ENCODE peak calls at places on chromosome 19, in seven cellular contexts. F is stomach, E is mesendoderm, Z is fibroblast of lung, L is hepatocyte, K is astrocyte, C is cardiac muscle cell. X is an unnamed sample.
A peak's percentile ranks its signal among the peaks of the same experiment; 100 is the strongest.

GRCh38 chr19:10228925-10229324 is 2.2 kb downstream of the S1PR2 start:
- DNase-seq in F (no peak), E (peak; percentile 80), Z (peak; percentile 80), L (peak; percentile 48), K (no peak), C (peak; percentile 57), X (peak; percentile 77)

GRCh38 chr19:38880076-38880881 is 2.2 kb upstream of the RINL start:
- DNase-seq in F (no peak), E (no peak), Z (no peak), L (no peak), K (no peak), C (no peak), X (peak; percentile 52)

GRCh38 chr19:33879818-33880575 is 83.3 kb downstream of the KCTD15 start:
- DNase-seq in F (no peak), E (no peak), Z (no peak), L (no peak), K (no peak), C (no peak), X (peak; percentile 63)

GRCh38 chr19:55486971-55487883 is 1.0 kb upstream of the SSC5D start:
- DNase-seq in F (no peak), E (peak; percentile 80), Z (peak; percentile 98), L (peak; percentile 84), K (peak; percentile 98), C (peak; percentile 96), X (peak; percentile 78)

GRCh38 chr19:35793381-35794165 is 18.2 kb downstream of the ARHGAP33 start:
- DNase-seq in F (peak; percentile 50), E (no peak), Z (no peak), L (peak; percentile 57), K (no peak), C (peak; percentile 17), X (no peak)

GRCh38 chr19:35089554-35089953 is 26.1 kb upstream of the FXYD3 start:
- DNase-seq in F (no peak), E (no peak), Z (no peak), L (no peak), K (no peak), C (no peak), X (no peak)

GRCh38 chr19:41478875-41479756 is 36.2 kb downstream of the ERICH4 start:
- DNase-seq in F (no peak), E (no peak), Z (no peak), L (no peak), K (no peak), C (peak; percentile 64), X (no peak)

GRCh38 chr19:54128796-54129616 is 8.6 kb upstream of the CNOT3 start:
- DNase-seq in F (no peak), E (no peak), Z (no peak), L (no peak), K (no peak), C (no peak), X (no peak)

GRCh38 chr19:48868196-48868886 is at the start of gene PLEKHA4:
- DNase-seq in F (peak; percentile 54), E (no peak), Z (peak; percentile 50), L (peak; percentile 67), K (no peak), C (peak; percentile 71), X (peak; percentile 72)

GRCh38 chr19:9621156-9622037 is at the start of gene ZNF561:
- DNase-seq in F (peak; percentile 84), E (peak; percentile 91), Z (peak; percentile 91), L (peak; percentile 94), K (peak; percentile 90), C (peak; percentile 94), X (peak; percentile 94)

GRCh38 chr19:31214086-31214485 is 135.2 kb downstream of the TSHZ3 start:
- DNase-seq in F (peak; percentile 63), E (peak; percentile 44), Z (peak; percentile 99), L (peak; percentile 73), K (peak; percentile 100), C (peak; percentile 98), X (no peak)

GRCh38 chr19:31674503-31675186 is 325.4 kb upstream of the TSHZ3 start:
- DNase-seq in F (no peak), E (no peak), Z (peak; percentile 58), L (no peak), K (peak; percentile 87), C (peak; percentile 64), X (no peak)

GRCh38 chr19:28026636-28027035 is 1186.3 kb downstream of the UQCRFS1 start:
- DNase-seq in F (no peak), E (no peak), Z (no peak), L (no peak), K (peak; percentile 16), C (no peak), X (no peak)

GRCh38 chr19:46847528-46847927 is 3.1 kb downstream of the AP2S1 start:
- DNase-seq in F (no peak), E (no peak), Z (no peak), L (no peak), K (no peak), C (no peak), X (no peak)

GRCh38 chr19:42546831-42547500 is 18.7 kb upstream of the CEACAM1 start:
- DNase-seq in F (no peak), E (no peak), Z (no peak), L (no peak), K (no peak), C (no peak), X (no peak)

GRCh38 chr19:58513213-58513693 is 1.5 kb upstream of the SLC27A5 start:
- DNase-seq in F (no peak), E (no peak), Z (no peak), L (no peak), K (no peak), C (no peak), X (no peak)
- H3K27ac ChIP-seq in F (peak overlapping the region; percentile 63), E (no peak overlapping the region), Z (no peak overlapping the region), L (peak overlapping the region; percentile 82), K (no peak overlapping the region), C (peak overlapping the region; percentile 63), X (no peak overlapping the region)

GRCh38 chr19:17240855-17241399 is 4.8 kb downstream of the NR2F6 start:
- DNase-seq in F (no peak), E (no peak), Z (no peak), L (no peak), K (no peak), C (no peak), X (no peak)

GRCh38 chr19:17243854-17244617 is 1.7 kb downstream of the NR2F6 start:
- DNase-seq in F (peak; percentile 60), E (peak; percentile 79), Z (peak; percentile 38), L (peak; percentile 73), K (no peak), C (peak; percentile 54), X (peak; percentile 85)

GRCh38 chr19:17243340-17243853 is 2.3 kb downstream of the NR2F6 start:
- DNase-seq in F (no peak), E (no peak), Z (no peak), L (no peak), K (no peak), C (no peak), X (no peak)

GRCh38 chr19:17244618-17245534 is 843 bp downstream of the NR2F6 start:
- DNase-seq in F (peak; percentile 64), E (no peak), Z (no peak), L (peak; percentile 75), K (no peak), C (no peak), X (peak; percentile 71)

GRCh38 chr19:17242431-17243208 is 3.1 kb downstream of the NR2F6 start:
- DNase-seq in F (no peak), E (no peak), Z (no peak), L (no peak), K (no peak), C (no peak), X (peak; percentile 40)
- H3K4me3 ChIP-seq in F (no peak overlapping the region), E (no peak overlapping the region), Z (peak overlapping the region; percentile 84), L (peak overlapping the region; percentile 95), K (no peak overlapping the region), C (no peak overlapping the region), X (peak overlapping the region; percentile 95)

DNA sequence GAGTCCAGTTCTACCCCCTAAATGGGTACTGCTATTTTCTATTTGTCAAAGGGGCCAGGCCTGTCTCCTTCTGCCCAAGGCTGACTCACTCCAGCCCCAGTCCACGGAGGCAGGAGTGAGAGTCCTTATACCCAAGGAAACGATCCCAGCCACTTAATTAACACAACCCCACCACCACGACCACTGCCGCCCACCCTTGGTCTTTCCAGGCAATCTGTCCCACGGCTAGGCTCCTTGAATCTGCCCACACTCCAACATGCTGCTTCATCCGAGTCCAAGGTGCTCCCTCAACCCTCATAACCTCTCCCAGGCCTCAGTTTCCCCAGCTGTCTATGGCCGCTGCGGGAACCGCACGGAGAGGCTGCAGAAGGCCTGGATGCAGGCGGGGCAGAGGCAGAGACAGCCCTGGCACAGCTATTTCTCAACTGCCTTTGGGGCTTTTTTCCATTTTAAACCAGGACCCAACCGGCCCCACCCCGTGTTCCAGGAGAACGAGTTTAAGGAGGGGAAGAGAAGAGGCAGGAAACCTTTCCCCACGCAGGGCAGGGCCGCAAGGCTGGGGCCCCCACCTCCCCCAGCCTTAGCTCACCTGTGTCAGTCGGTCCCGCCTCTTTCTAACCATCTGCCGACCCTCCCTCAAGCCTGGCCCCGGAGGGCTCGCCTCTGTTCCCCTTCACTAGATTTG is 746 bp downstream of the RAB3D start:
- DNase-seq in F (no peak), E (no peak), Z (no peak), L (peak; percentile 40), K (no peak), C (no peak), X (no peak)
- H3K27ac ChIP-seq in F (peak overlapping the region; percentile 90), E (no peak overlapping the region), Z (no peak overlapping the region), L (peak overlapping the region; percentile 83), K (no peak overlapping the region), C (no peak overlapping the region), X (no peak overlapping the region)

DNA sequence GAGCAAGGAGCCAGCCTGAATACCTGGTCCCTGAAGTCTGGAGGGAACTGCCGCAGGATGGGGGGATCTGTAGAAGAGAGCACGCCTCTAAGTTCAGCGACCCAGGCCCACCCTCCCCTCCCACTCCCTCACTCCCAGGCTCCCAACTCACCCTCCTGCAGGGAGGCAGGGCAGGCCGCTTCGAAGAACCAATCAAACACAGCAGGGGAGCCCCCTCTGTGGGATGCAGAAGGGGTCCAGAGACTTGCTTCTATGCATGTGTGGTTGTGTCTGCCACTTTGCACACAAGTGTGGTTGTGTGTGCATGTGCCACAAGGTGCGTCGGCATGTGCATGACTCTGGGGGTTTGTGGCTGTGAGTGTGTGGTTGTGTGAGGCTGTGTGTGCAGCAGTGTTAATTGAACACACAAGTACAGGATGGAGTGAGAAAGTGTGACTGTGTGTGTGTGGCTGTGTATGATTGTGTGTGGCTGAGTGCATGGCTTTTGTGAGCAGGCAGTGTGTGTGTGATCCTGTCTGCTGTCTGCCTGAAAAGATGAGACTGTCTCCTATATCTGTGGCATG is 1.7 kb downstream of the DENND1C start:
- DNase-seq in F (no peak), E (no peak), Z (no peak), L (no peak), K (no peak), C (no peak), X (no peak)
- H3K4me3 ChIP-seq in F (no peak overlapping the region), E (no peak overlapping the region), Z (no peak overlapping the region), L (no peak overlapping the region), K (no peak overlapping the region), C (no peak overlapping the region), X (no peak overlapping the region)

GRCh38 chr19:6616011-6616410 is 25.1 kb upstream of the CD70 start:
- DNase-seq in F (no peak), E (no peak), Z (no peak), L (no peak), K (peak; percentile 83), C (peak; percentile 32), X (no peak)
- H3K27ac ChIP-seq in F (no peak overlapping the region), E (no peak overlapping the region), Z (no peak overlapping the region), L (no peak overlapping the region), K (peak overlapping the region; percentile 7), C (no peak overlapping the region), X (no peak overlapping the region)